ENCODE peak calls at places on chromosomes 6 and 20, in four cellular contexts. B is pancreas, L is cardiac muscle cell, I is breast epithelium. S is an unnamed sample.

GRCh38 chr6:162538643-162539064 is 188.9 kb downstream of the PRKN start:
- DNase-seq in I (no peak), B (no peak), L (peak; percentile 77), S (no peak)

GRCh38 chr6:53064726-53065265 is 408 bp upstream of the FBXO9 start:
- DNase-seq in L (peak; percentile 98), B (peak; percentile 96), I (peak; percentile 96), S (peak; percentile 93)

GRCh38 chr6:37928217-37928616 is 108.7 kb downstream of the ZFAND3 start:
- DNase-seq in I (no peak), B (no peak), L (no peak), S (no peak)

GRCh38 chr20:23305098-23305497 is 45.5 kb upstream of the NXT1 start:
- DNase-seq in L (no peak), I (peak; percentile 19), B (no peak), S (no peak)

GRCh38 chr20:13778827-13779226 is 5.9 kb downstream of the ESF1 start:
- DNase-seq in B (no peak), I (no peak), L (no peak), S (no peak)

GRCh38 chr20:8020314-8021079 is 936 bp upstream of the TMX4 start:
- DNase-seq in L (no peak), I (no peak), B (no peak), S (no peak)

GRCh38 chr20:37518606-37519507 is 2.2 kb upstream of the NNAT start:
- DNase-seq in L (no peak), B (no peak), I (no peak), S (no peak)

GRCh38 chr6:161079566-161080262 is 88.1 kb downstream of the MAP3K4 start:
- DNase-seq in L (no peak), B (no peak), I (no peak), S (peak; percentile 32)

DNA sequence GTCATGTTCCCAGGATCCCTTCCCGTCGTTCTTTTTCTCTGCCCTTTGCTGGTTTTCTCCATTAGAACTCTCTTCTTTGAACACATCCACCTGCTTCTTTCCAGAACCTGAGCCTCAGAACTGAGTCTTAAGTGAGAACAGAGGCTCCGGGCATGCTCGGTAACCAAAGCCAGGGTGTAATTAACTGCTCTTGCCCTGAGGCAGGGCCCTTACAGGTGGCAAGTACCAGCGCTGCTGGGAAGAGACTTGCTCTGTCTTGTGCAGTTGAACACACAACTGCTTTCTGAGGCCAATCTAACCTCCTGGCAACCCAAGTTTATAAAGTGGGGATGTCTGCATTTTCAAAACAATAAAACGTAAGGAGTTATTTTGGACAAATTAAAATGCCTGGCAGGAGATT is 12.3 kb upstream of the DEK start:
- DNase-seq in L (no peak), B (no peak), I (no peak), S (no peak)
- H3K27me3 ChIP-seq in L (peaks cover 62% of the 10 kb centered on the region), B (no peaks in the 10 kb centered on the region), I (no peaks in the 10 kb centered on the region), S (peaks cover 43% of the 10 kb centered on the region)

GRCh38 chr6:123527406-123527805 is 109.3 kb downstream of the TRDN start:
- DNase-seq in L (no peak), I (no peak), B (no peak), S (no peak)

GRCh38 chr6:123529058-123529457 is 107.7 kb downstream of the TRDN start:
- DNase-seq in I (no peak), B (no peak), L (no peak), S (no peak)

GRCh38 chr6:123526128-123526527 is 110.6 kb downstream of the TRDN start:
- DNase-seq in L (no peak), B (no peak), I (no peak), S (no peak)

GRCh38 chr6:123533862-123534261 is 102.9 kb downstream of the TRDN start:
- DNase-seq in B (no peak), L (no peak), I (no peak), S (no peak)

GRCh38 chr6:123529843-123530242 is 106.9 kb downstream of the TRDN start:
- DNase-seq in I (no peak), L (peak; percentile 52), B (no peak), S (no peak)
- H3K27ac ChIP-seq in I (no peak overlapping the region), L (peak overlapping the region; percentile 72), B (no peak overlapping the region), S (no peak overlapping the region)

DNA sequence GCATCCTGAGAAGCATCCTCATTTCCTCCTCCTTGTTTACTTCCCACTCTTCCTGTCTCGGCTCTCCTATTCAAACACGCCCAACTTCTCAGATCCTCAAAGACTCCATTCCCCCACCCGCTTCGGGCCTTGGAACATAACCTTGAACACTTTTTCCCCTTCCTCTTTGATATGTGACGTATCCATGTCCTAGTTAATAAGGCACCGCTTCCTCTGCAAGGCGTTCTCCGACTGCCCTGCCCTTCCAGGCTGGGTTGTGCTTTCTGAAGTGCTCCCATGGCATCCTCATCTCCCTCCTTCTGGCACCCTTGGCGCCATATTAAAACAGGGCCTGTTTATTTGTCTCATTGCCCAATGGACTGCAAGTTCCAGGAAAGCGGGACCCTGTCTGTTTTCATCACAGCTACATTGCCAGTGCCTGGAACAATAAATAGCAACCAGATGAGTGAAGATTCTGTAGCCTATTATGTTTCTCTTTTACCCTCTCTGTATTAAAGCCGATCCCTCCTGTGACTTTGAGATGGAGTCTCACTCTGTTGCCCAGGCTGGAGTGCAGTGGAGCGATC is 115.3 kb upstream of the TRAF3IP2 start:
- DNase-seq in L (no peak), I (no peak), B (no peak), S (no peak)
- H3K9me3 ChIP-seq in L (no peaks in the 10 kb centered on the region), I (no peaks in the 10 kb centered on the region), B (no peaks in the 10 kb centered on the region), S (no peaks in the 10 kb centered on the region)

GRCh38 chr20:59703046-59703445 is 98.7 kb downstream of the PHACTR3 start:
- DNase-seq in B (no peak), I (no peak), L (no peak), S (no peak)
- H3K27me3 ChIP-seq in B (no peaks in the 10 kb centered on the region), I (no peaks in the 10 kb centered on the region), L (no peaks in the 10 kb centered on the region), S (no peaks in the 10 kb centered on the region)

GRCh38 chr6:146904596-146904995 is 299.6 kb upstream of the STXBP5 start:
- DNase-seq in I (no peak), L (no peak), B (no peak), S (no peak)
- H3K27ac ChIP-seq in I (no peak overlapping the region), L (no peak overlapping the region), B (no peak overlapping the region), S (no peak overlapping the region)

GRCh38 chr6:5081182-5081581 is 4.0 kb upstream of the PPP1R3G start:
- DNase-seq in B (no peak), I (no peak), L (no peak), S (no peak)

GRCh38 chr6:5079692-5080091 is 5.4 kb upstream of the PPP1R3G start:
- DNase-seq in B (no peak), L (no peak), I (no peak), S (no peak)

GRCh38 chr6:5081955-5082354 is 3.2 kb upstream of the PPP1R3G start:
- DNase-seq in L (no peak), I (no peak), B (no peak), S (no peak)

GRCh38 chr6:5082487-5083306 is 2.4 kb upstream of the PPP1R3G start:
- DNase-seq in B (no peak), L (no peak), I (no peak), S (no peak)

GRCh38 chr6:5080574-5080973 is 4.6 kb upstream of the PPP1R3G start:
- DNase-seq in L (no peak), I (no peak), B (no peak), S (no peak)
- H3K9me3 ChIP-seq in L (no peaks in the 10 kb centered on the region), I (no peaks in the 10 kb centered on the region), B (no peaks in the 10 kb centered on the region), S (no peaks in the 10 kb centered on the region)

GRCh38 chr20:626579-626978 is 16.5 kb upstream of the TCF15 start:
- DNase-seq in L (no peak), B (no peak), I (no peak), S (no peak)
- H3K27me3 ChIP-seq in L (no peaks in the 10 kb centered on the region), B (no peaks in the 10 kb centered on the region), I (no peaks in the 10 kb centered on the region), S (peaks cover 14% of the 10 kb centered on the region)

GRCh38 chr6:105757512-105758200 is 328.5 kb upstream of the PRDM1 start:
- DNase-seq in I (no peak), L (no peak), B (no peak), S (no peak)
- H3K27ac ChIP-seq in I (no peak overlapping the region), L (no peak overlapping the region), B (no peak overlapping the region), S (no peak overlapping the region)

DNA sequence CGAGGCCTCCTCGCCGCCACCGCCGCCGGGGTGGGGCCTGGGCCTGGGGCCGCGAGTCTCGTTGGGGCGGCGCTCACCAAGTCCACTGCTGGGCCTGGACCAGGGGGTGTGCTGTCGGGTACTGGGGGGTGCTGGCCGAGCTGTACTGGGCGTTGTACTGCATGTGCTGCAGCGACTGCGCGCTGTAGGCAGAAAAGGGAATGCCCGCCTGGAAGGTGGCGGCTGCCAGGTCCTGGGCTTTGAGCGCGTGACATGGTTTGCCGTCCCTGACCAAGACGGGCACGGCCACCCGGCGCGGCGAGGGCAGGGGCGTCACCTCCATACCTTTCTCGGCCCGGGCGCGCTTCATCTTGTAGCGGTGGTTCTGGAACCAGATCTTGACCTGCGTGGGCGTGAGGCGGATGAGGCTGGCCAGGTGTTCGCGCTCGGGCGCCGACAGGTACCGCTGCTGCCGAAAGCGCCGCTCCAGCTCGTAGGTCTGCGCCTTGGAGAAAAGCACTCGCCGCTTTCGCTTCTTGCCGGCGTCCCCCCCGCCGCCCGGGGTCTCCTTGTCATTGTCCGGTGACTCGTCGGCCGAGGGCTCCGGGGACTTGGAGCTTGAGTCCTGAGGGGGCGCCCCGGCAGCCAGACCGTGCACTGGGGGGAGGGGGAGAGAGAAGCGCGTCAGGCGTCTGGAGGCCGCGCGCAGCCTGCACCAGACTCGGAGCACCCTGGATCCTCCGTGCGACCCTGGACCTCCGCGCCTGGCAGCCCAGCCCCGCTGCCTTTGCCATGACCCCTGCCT is 1.8 kb downstream of the NKX2-2 start:
- DNase-seq in B (no peak), I (no peak), L (no peak), S (no peak)
- H3K9me3 ChIP-seq in B (no peaks in the 10 kb centered on the region), I (no peaks in the 10 kb centered on the region), L (no peaks in the 10 kb centered on the region), S (no peaks in the 10 kb centered on the region)

GRCh38 chr6:41505084-41506049 is 40.8 kb upstream of the FOXP4 start:
- DNase-seq in L (peak; percentile 66), I (peak; percentile 66), B (peak; percentile 48), S (no peak)

GRCh38 chr6:41509596-41509995 is 36.6 kb upstream of the FOXP4 start:
- DNase-seq in B (no peak), I (no peak), L (no peak), S (no peak)

GRCh38 chr6:41512146-41512701 is 34.0 kb upstream of the FOXP4 start:
- DNase-seq in I (no peak), L (no peak), B (no peak), S (no peak)

GRCh38 chr6:41511443-41512060 is 34.6 kb upstream of the FOXP4 start:
- DNase-seq in L (no peak), I (no peak), B (no peak), S (no peak)

DNA sequence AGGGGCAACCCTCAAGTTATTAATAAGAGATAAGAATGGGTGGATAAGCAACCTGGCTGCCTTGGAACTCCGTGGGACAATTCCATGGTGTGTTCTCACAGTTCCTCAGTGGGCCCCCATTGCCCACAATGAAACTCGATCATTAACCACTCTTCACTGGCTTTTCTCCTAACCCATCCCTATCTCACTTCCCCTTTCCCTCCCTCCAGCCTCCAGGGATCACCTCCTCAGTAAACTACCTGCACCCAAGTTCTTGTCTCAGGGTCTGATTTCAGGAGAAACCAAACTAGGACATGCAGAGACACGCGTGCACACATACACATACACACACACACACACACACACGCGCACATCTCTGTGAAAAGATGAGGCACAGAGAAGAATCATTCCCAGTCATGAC is 37.7 kb upstream of the FOXP4 start:
- DNase-seq in I (no peak), L (no peak), B (no peak), S (no peak)
- H3K27me3 ChIP-seq in I (no peaks in the 10 kb centered on the region), L (peaks cover 32% of the 10 kb centered on the region), B (no peaks in the 10 kb centered on the region), S (peaks cover 46% of the 10 kb centered on the region)

S was measured in CD4-positive, alpha-beta T cell.